ENCODE peak calls at places on chromosomes 3 and 15, in nine cellular contexts. Q, N, I, F, L, U, J, E and M are unnamed samples.

GRCh38 chr3:41173926-41174702 is 25.2 kb upstream of the CTNNB1 start:
- DNase-seq in Q (no peak), L (no peak), J (no peak), N (no peak), F (no peak), E (no peak), I (no peak), U (no peak), M (no peak)

GRCh38 chr3:50028336-50028735 is 60.4 kb upstream of the RBM5 start:
- DNase-seq in U (no peak), I (no peak), E (no peak), L (no peak), Q (no peak), F (no peak), J (no peak), N (no peak), M (no peak)

GRCh38 chr3:49295489-49296058 is 18.5 kb upstream of the C3orf62 start:
- DNase-seq in I (peak), F (no peak), L (no peak), U (peak), E (peak), N (peak), Q (no peak), J (no peak), M (peak)

GRCh38 chr3:49296781-49297420 is 19.9 kb upstream of the C3orf62 start:
- DNase-seq in L (peak), F (no peak), I (no peak), J (no peak), N (no peak), E (no peak), U (no peak), Q (no peak), M (no peak)

GRCh38 chr3:30751610-30752299 is 142.7 kb downstream of the GADL1 start:
- DNase-seq in F (no peak), I (peak), U (no peak), N (peak), Q (peak), L (peak), J (peak), E (peak), M (peak)

GRCh38 chr3:144923051-144923450 is 951.4 kb downstream of the DIPK2A start:
- DNase-seq in F (no peak), U (no peak), N (no peak), I (no peak), Q (no peak), L (no peak), J (no peak), E (no peak), M (no peak)

GRCh38 chr3:179801831-179802230 is 149.0 kb downstream of the USP13 start:
- DNase-seq in J (no peak), L (no peak), N (no peak), Q (no peak), I (no peak), E (no peak), U (no peak), F (no peak), M (no peak)

GRCh38 chr3:101850327-101851048 is 1.2 kb downstream of the NFKBIZ start:
- DNase-seq in F (no peak), N (peak), E (peak), Q (peak), U (no peak), J (no peak), I (peak), L (no peak), M (peak)

GRCh38 chr15:71754660-71755059 is 55.7 kb upstream of the NR2E3 start:
- DNase-seq in L (no peak), J (no peak), E (no peak), I (no peak), Q (no peak), F (no peak), N (no peak), U (no peak), M (no peak)

GRCh38 chr3:37183375-37183831 is 9.0 kb upstream of the LRRFIP2 start:
- DNase-seq in Q (no peak), F (no peak), E (no peak), I (no peak), J (peak), U (no peak), L (no peak), N (no peak), M (no peak)

GRCh38 chr15:40420071-40420713 is 14.6 kb downstream of the IVD start:
- DNase-seq in J (no peak), N (no peak), F (no peak), U (no peak), Q (no peak), L (peak), I (no peak), E (no peak), M (no peak)

GRCh38 chr3:102195198-102195948 is 239.4 kb upstream of the ZPLD1 start:
- DNase-seq in J (peak), F (peak), Q (no peak), E (no peak), I (no peak), L (no peak), N (no peak), U (no peak), M (no peak)

GRCh38 chr3:46922871-46923558 is 45.5 kb downstream of the PTH1R start:
- DNase-seq in J (no peak), U (no peak), L (no peak), E (no peak), F (no peak), I (no peak), Q (no peak), N (no peak), M (no peak)

GRCh38 chr3:123795471-123796251 is 88.5 kb downstream of the MYLK start:
- DNase-seq in Q (no peak), L (no peak), F (no peak), E (no peak), J (no peak), U (no peak), N (no peak), I (no peak), M (no peak)

GRCh38 chr3:169308654-169309325 is 354.7 kb downstream of the MECOM start:
- DNase-seq in L (no peak), Q (no peak), I (no peak), U (no peak), F (no peak), N (no peak), E (no peak), J (no peak), M (no peak)

GRCh38 chr3:127064391-127065137 is 81.6 kb downstream of the PLXNA1 start:
- DNase-seq in F (no peak), Q (no peak), I (no peak), U (peak), E (peak), N (no peak), L (no peak), J (no peak), M (no peak)

GRCh38 chr3:170309044-170309443 is 48.5 kb upstream of the SKIL start:
- DNase-seq in U (no peak), J (no peak), I (no peak), L (no peak), E (no peak), Q (no peak), N (no peak), F (no peak), M (no peak)

GRCh38 chr3:15521573-15521965 is at the start of gene COLQ:
- DNase-seq in U (no peak), Q (no peak), F (no peak), N (no peak), E (no peak), I (no peak), L (no peak), J (no peak), M (no peak)